ENCODE peak calls at places on chromosomes 16 and 17, in nine cellular contexts. One of them, this sample, is unnamed.
A peak's percentile ranks its signal among the peaks of the same experiment; 100 is the strongest.

GRCh38 chr16:66298006-66298405 is 68.5 kb upstream of the CDH5 start:
- DNase-seq in psoas muscle: no peak
- DNase-seq in adrenal gland: no peak
- DNase-seq in cardiac muscle cell: no peak
- DNase-seq in heart right ventricle: no peak
- DNase-seq in upper lobe of right lung: no peak
- DNase-seq in epithelial cell of esophagus: no peak
- DNase-seq in WERI-Rb-1: no peak
- DNase-seq in sigmoid colon: peak; percentile 17
- DNase-seq in this sample: no peak

GRCh38 chr16:63613701-63614100 is 1508.2 kb downstream of the CDH11 start:
- DNase-seq in epithelial cell of esophagus: peak; percentile 6
- DNase-seq in WERI-Rb-1: no peak
- DNase-seq in psoas muscle: no peak
- DNase-seq in upper lobe of right lung: no peak
- DNase-seq in cardiac muscle cell: no peak
- DNase-seq in sigmoid colon: no peak
- DNase-seq in adrenal gland: no peak
- DNase-seq in heart right ventricle: no peak
- DNase-seq in this sample: no peak

GRCh38 chr17:29368926-29369325 is 21.2 kb upstream of the TAOK1 start:
- DNase-seq in WERI-Rb-1: no peak
- DNase-seq in cardiac muscle cell: peak; percentile 73
- DNase-seq in sigmoid colon: no peak
- DNase-seq in epithelial cell of esophagus: no peak
- DNase-seq in heart right ventricle: peak; percentile 45
- DNase-seq in upper lobe of right lung: no peak
- DNase-seq in psoas muscle: no peak
- DNase-seq in adrenal gland: no peak
- DNase-seq in this sample: no peak

GRCh38 chr16:8458481-8458880 is 131.8 kb downstream of the TMEM114 start:
- DNase-seq in upper lobe of right lung: no peak
- DNase-seq in heart right ventricle: no peak
- DNase-seq in cardiac muscle cell: no peak
- DNase-seq in WERI-Rb-1: no peak
- DNase-seq in psoas muscle: no peak
- DNase-seq in sigmoid colon: no peak
- DNase-seq in epithelial cell of esophagus: no peak
- DNase-seq in adrenal gland: no peak
- DNase-seq in this sample: no peak

GRCh38 chr17:73205326-73205980 is 12.6 kb downstream of the COG1 start:
- DNase-seq in sigmoid colon: no peak
- DNase-seq in psoas muscle: no peak
- DNase-seq in epithelial cell of esophagus: no peak
- DNase-seq in upper lobe of right lung: no peak
- DNase-seq in cardiac muscle cell: no peak
- DNase-seq in adrenal gland: no peak
- DNase-seq in WERI-Rb-1: no peak
- DNase-seq in heart right ventricle: no peak
- DNase-seq in this sample: no peak

GRCh38 chr17:68318103-68318991 is 27.1 kb downstream of the ARSG start:
- DNase-seq in heart right ventricle: no peak
- DNase-seq in adrenal gland: peak; percentile 85
- DNase-seq in WERI-Rb-1: no peak
- DNase-seq in psoas muscle: peak; percentile 84
- DNase-seq in cardiac muscle cell: no peak
- DNase-seq in sigmoid colon: no peak
- DNase-seq in upper lobe of right lung: no peak
- DNase-seq in epithelial cell of esophagus: peak; percentile 51
- DNase-seq in this sample: peak; percentile 58

GRCh38 chr17:15236281-15237105 is 28.6 kb downstream of the PMP22 start:
- DNase-seq in adrenal gland: no peak
- DNase-seq in WERI-Rb-1: no peak
- DNase-seq in sigmoid colon: no peak
- DNase-seq in epithelial cell of esophagus: no peak
- DNase-seq in heart right ventricle: no peak
- DNase-seq in psoas muscle: no peak
- DNase-seq in cardiac muscle cell: no peak
- DNase-seq in upper lobe of right lung: no peak
- DNase-seq in this sample: peak; percentile 52

GRCh38 chr16:71467810-71468209 is 5.8 kb upstream of the ZNF23 start:
- DNase-seq in heart right ventricle: no peak
- DNase-seq in cardiac muscle cell: peak; percentile 81
- DNase-seq in WERI-Rb-1: no peak
- DNase-seq in upper lobe of right lung: no peak
- DNase-seq in sigmoid colon: no peak
- DNase-seq in psoas muscle: no peak
- DNase-seq in epithelial cell of esophagus: peak; percentile 56
- DNase-seq in adrenal gland: peak; percentile 18
- DNase-seq in this sample: peak; percentile 16

GRCh38 chr17:17206149-17206912 is at the start of gene PLD6:
- DNase-seq in epithelial cell of esophagus: peak; percentile 77
- DNase-seq in cardiac muscle cell: no peak
- DNase-seq in psoas muscle: peak; percentile 94
- DNase-seq in sigmoid colon: peak; percentile 94
- DNase-seq in heart right ventricle: peak; percentile 83
- DNase-seq in adrenal gland: peak; percentile 71
- DNase-seq in WERI-Rb-1: peak; percentile 95
- DNase-seq in upper lobe of right lung: peak; percentile 91
- DNase-seq in this sample: peak; percentile 73

GRCh38 chr17:81394377-81394747 is 895 bp upstream of the BAHCC1 start:
- DNase-seq in psoas muscle: no peak
- DNase-seq in WERI-Rb-1: no peak
- DNase-seq in sigmoid colon: no peak
- DNase-seq in heart right ventricle: no peak
- DNase-seq in cardiac muscle cell: no peak
- DNase-seq in upper lobe of right lung: no peak
- DNase-seq in adrenal gland: no peak
- DNase-seq in epithelial cell of esophagus: no peak
- DNase-seq in this sample: peak; percentile 41

GRCh38 chr17:61724777-61725176 is 133.8 kb upstream of the NACA2 start:
- DNase-seq in adrenal gland: no peak
- DNase-seq in epithelial cell of esophagus: no peak
- DNase-seq in heart right ventricle: no peak
- DNase-seq in psoas muscle: no peak
- DNase-seq in cardiac muscle cell: no peak
- DNase-seq in WERI-Rb-1: no peak
- DNase-seq in upper lobe of right lung: no peak
- DNase-seq in sigmoid colon: no peak
- DNase-seq in this sample: no peak

GRCh38 chr16:70653406-70653805 is 7.0 kb downstream of the IL34 start:
- DNase-seq in WERI-Rb-1: no peak
- DNase-seq in adrenal gland: no peak
- DNase-seq in cardiac muscle cell: no peak
- DNase-seq in sigmoid colon: no peak
- DNase-seq in psoas muscle: no peak
- DNase-seq in heart right ventricle: no peak
- DNase-seq in upper lobe of right lung: peak; percentile 3
- DNase-seq in epithelial cell of esophagus: no peak
- DNase-seq in this sample: no peak

GRCh38 chr17:81656835-81657234 is 493 bp upstream of the PDE6G start:
- DNase-seq in upper lobe of right lung: no peak
- DNase-seq in heart right ventricle: no peak
- DNase-seq in psoas muscle: no peak
- DNase-seq in sigmoid colon: no peak
- DNase-seq in cardiac muscle cell: no peak
- DNase-seq in epithelial cell of esophagus: no peak
- DNase-seq in adrenal gland: no peak
- DNase-seq in WERI-Rb-1: peak; percentile 83
- DNase-seq in this sample: no peak

GRCh38 chr17:80423536-80424225 is 8.7 kb downstream of the ENDOV start:
- DNase-seq in cardiac muscle cell: no peak
- DNase-seq in heart right ventricle: no peak
- DNase-seq in epithelial cell of esophagus: no peak
- DNase-seq in upper lobe of right lung: no peak
- DNase-seq in adrenal gland: no peak
- DNase-seq in WERI-Rb-1: no peak
- DNase-seq in sigmoid colon: no peak
- DNase-seq in psoas muscle: peak; percentile 45
- DNase-seq in this sample: no peak

DNA sequence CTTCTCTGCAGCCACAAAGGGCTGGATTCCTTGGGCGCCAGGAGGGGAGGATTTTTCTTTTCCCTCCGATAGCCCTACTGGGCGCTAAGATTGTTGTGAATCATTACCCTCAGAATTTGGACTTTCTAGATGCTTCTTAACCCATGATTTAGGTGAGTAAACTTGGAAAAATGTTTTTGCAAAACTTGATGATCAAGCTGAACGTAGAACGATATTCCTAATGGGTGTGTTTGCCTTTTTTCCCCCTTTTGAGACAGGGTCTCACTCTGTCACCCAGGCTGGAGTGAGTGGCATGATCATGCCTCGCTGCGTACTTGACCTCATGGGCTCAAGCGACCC is 43.8 kb downstream of the PGS1 start:
- DNase-seq in epithelial cell of esophagus: no peak
- DNase-seq in adrenal gland: no peak
- DNase-seq in upper lobe of right lung: no peak
- DNase-seq in WERI-Rb-1: no peak
- DNase-seq in psoas muscle: no peak
- DNase-seq in heart right ventricle: no peak
- DNase-seq in sigmoid colon: no peak
- DNase-seq in cardiac muscle cell: no peak
- DNase-seq in this sample: no peak
- TF ChIP-seq CTCF in epithelial cell of esophagus: no peak
- TF ChIP-seq CTCF in adrenal gland: no peak
- TF ChIP-seq CTCF in upper lobe of right lung: no peak
- TF ChIP-seq CTCF in WERI-Rb-1: no peak
- TF ChIP-seq CTCF in psoas muscle: no peak
- TF ChIP-seq CTCF in heart right ventricle: no peak
- TF ChIP-seq CTCF in sigmoid colon: no peak
- TF ChIP-seq CTCF in cardiac muscle cell: no peak
- TF ChIP-seq CTCF in this sample: no peak

GRCh38 chr16:50244504-50245416 is 21.6 kb upstream of the ADCY7 start:
- DNase-seq in heart right ventricle: no peak
- DNase-seq in WERI-Rb-1: peak; percentile 77
- DNase-seq in sigmoid colon: no peak
- DNase-seq in epithelial cell of esophagus: peak; percentile 54
- DNase-seq in upper lobe of right lung: no peak
- DNase-seq in cardiac muscle cell: no peak
- DNase-seq in adrenal gland: peak; percentile 45
- DNase-seq in psoas muscle: no peak
- DNase-seq in this sample: no peak
- H3K4me3 ChIP-seq in heart right ventricle: peak overlapping the region; percentile 57
- H3K4me3 ChIP-seq in WERI-Rb-1: peak overlapping the region; percentile 33
- H3K4me3 ChIP-seq in sigmoid colon: peak overlapping the region; percentile 60
- H3K4me3 ChIP-seq in epithelial cell of esophagus: peak overlapping the region; percentile 48
- H3K4me3 ChIP-seq in upper lobe of right lung: peak overlapping the region; percentile 56
- H3K4me3 ChIP-seq in cardiac muscle cell: no peak overlapping the region
- H3K4me3 ChIP-seq in adrenal gland: no peak overlapping the region
- H3K4me3 ChIP-seq in psoas muscle: peak overlapping the region; percentile 70
- H3K4me3 ChIP-seq in this sample: no peak overlapping the region

DNA sequence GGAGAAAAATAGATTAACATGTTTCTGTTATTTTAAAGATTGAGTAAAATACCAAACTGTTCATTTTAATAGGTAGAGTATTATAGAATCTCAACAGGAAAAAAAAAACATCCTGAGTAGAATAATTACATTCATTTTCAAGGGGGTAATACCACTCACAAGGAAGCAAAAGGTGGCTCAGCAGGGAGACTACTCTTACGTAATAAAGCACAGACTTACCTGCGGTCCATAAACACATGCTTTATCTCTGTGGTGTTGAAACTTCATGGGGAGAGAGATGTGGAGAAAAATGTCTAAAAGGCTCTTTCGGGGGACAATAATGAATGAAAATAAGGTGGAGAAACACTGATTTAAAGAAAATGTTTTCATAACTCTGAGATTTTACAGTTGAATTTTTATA is 171.7 kb downstream of the MRTFB start:
- DNase-seq in psoas muscle: no peak
- DNase-seq in heart right ventricle: no peak
- DNase-seq in WERI-Rb-1: no peak
- DNase-seq in cardiac muscle cell: no peak
- DNase-seq in sigmoid colon: no peak
- DNase-seq in adrenal gland: no peak
- DNase-seq in upper lobe of right lung: no peak
- DNase-seq in epithelial cell of esophagus: no peak
- DNase-seq in this sample: no peak
- TF ChIP-seq CTCF in psoas muscle: no peak
- TF ChIP-seq CTCF in heart right ventricle: no peak
- TF ChIP-seq CTCF in WERI-Rb-1: no peak
- TF ChIP-seq CTCF in cardiac muscle cell: no peak
- TF ChIP-seq CTCF in sigmoid colon: no peak
- TF ChIP-seq CTCF in adrenal gland: no peak
- TF ChIP-seq CTCF in upper lobe of right lung: no peak
- TF ChIP-seq CTCF in epithelial cell of esophagus: no peak
- TF ChIP-seq CTCF in this sample: no peak

DNA sequence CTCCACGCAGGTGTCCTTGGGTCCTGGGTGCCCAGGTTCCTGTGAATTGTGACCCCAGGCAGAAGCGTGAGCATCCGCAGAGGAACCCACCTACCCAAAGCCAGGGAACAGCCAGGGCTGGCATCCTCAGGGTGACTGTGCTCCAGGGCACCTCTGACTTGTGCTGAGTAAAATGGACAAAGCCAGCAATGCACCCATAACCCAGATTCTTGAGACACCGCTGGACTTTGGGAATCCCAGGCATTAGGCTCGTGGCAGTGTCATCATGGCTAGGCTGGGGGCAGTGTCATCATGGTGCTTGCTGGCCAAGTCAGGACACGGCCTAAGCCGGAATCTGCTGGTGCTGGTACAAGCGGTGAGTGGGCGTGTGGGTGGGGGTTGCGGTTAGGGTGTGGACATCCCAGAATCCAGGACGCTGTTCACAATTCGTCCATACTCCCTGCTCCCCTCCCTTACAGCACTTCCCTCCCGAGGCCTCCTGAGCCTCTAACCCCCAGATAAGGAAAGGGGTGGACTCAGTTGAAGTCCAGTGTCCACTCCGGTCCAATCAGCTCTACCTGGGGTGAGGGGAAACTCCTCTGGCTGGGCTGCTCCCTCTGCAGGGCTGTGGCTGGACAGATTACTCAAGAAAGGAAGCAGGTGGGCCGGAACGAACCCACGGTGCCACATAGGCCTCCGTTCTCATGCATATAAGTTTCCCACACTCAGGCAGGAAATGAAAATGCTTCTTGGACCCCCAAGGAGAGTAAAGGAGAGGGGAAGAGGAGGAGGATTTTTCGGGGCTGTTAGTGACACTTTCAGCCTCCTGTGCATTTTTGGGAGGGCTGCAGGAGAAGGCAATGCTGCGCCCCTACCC is 138.9 kb downstream of the SEC14L1 start:
- DNase-seq in sigmoid colon: no peak
- DNase-seq in cardiac muscle cell: peak; percentile 62
- DNase-seq in upper lobe of right lung: peak; percentile 93
- DNase-seq in WERI-Rb-1: peak; percentile 65
- DNase-seq in epithelial cell of esophagus: peak; percentile 86
- DNase-seq in heart right ventricle: no peak
- DNase-seq in adrenal gland: no peak
- DNase-seq in psoas muscle: no peak
- DNase-seq in this sample: no peak
- H3K4me3 ChIP-seq in sigmoid colon: no peak overlapping the region
- H3K4me3 ChIP-seq in cardiac muscle cell: no peak overlapping the region
- H3K4me3 ChIP-seq in upper lobe of right lung: peak overlapping the region; percentile 62
- H3K4me3 ChIP-seq in WERI-Rb-1: no peak overlapping the region
- H3K4me3 ChIP-seq in epithelial cell of esophagus: no peak overlapping the region
- H3K4me3 ChIP-seq in heart right ventricle: no peak overlapping the region
- H3K4me3 ChIP-seq in adrenal gland: no peak overlapping the region
- H3K4me3 ChIP-seq in psoas muscle: no peak overlapping the region
- H3K4me3 ChIP-seq in this sample: no peak overlapping the region